ENCODE peak calls at places on chromosome 21, in six cellular contexts. One of them, this sample, is unnamed.

GRCh38 chr21:35138665-35139381 is 89.7 kb upstream of the RUNX1 start:
- DNase-seq in heart left ventricle: no peak
- DNase-seq in tibial artery: no peak
- DNase-seq in adrenal gland: no peak
- DNase-seq in GM10248: peak
- DNase-seq in uterus: no peak
- DNase-seq in this sample: peak

GRCh38 chr21:46125846-46126301 is 28.0 kb downstream of the COL6A2 start:
- DNase-seq in adrenal gland: peak
- DNase-seq in GM10248: no peak
- DNase-seq in uterus: no peak
- DNase-seq in tibial artery: peak
- DNase-seq in heart left ventricle: peak
- DNase-seq in this sample: no peak

GRCh38 chr21:44926364-44927101 is 5.8 kb upstream of the ITGB2 start:
- DNase-seq in adrenal gland: no peak
- DNase-seq in heart left ventricle: no peak
- DNase-seq in uterus: no peak
- DNase-seq in GM10248: no peak
- DNase-seq in tibial artery: no peak
- DNase-seq in this sample: no peak

GRCh38 chr21:31557956-31558838 is 101.3 kb upstream of the SOD1 start:
- DNase-seq in GM10248: no peak
- DNase-seq in adrenal gland: peak
- DNase-seq in heart left ventricle: no peak
- DNase-seq in tibial artery: no peak
- DNase-seq in uterus: peak
- DNase-seq in this sample: peak

GRCh38 chr21:28482657-28483056 is 510.0 kb downstream of the LTN1 start:
- DNase-seq in adrenal gland: no peak
- DNase-seq in tibial artery: no peak
- DNase-seq in GM10248: no peak
- DNase-seq in uterus: no peak
- DNase-seq in heart left ventricle: no peak
- DNase-seq in this sample: no peak

GRCh38 chr21:14880922-14881321 is 183.9 kb downstream of the NRIP1 start:
- DNase-seq in uterus: no peak
- DNase-seq in tibial artery: no peak
- DNase-seq in GM10248: no peak
- DNase-seq in adrenal gland: no peak
- DNase-seq in heart left ventricle: no peak
- DNase-seq in this sample: no peak

GRCh38 chr21:32611471-32611997 is 643 bp downstream of the CFAP298 start:
- DNase-seq in tibial artery: no peak
- DNase-seq in heart left ventricle: no peak
- DNase-seq in adrenal gland: no peak
- DNase-seq in uterus: no peak
- DNase-seq in GM10248: peak
- DNase-seq in this sample: peak

GRCh38 chr21:15061284-15061683 is 3.5 kb downstream of the NRIP1 start:
- DNase-seq in heart left ventricle: no peak
- DNase-seq in uterus: no peak
- DNase-seq in adrenal gland: no peak
- DNase-seq in tibial artery: no peak
- DNase-seq in GM10248: no peak
- DNase-seq in this sample: no peak

GRCh38 chr21:14632359-14632758 is 86.2 kb upstream of the SAMSN1 start:
- DNase-seq in adrenal gland: no peak
- DNase-seq in tibial artery: no peak
- DNase-seq in heart left ventricle: no peak
- DNase-seq in uterus: no peak
- DNase-seq in GM10248: no peak
- DNase-seq in this sample: no peak

GRCh38 chr21:34579411-34579810 is 35.5 kb downstream of the RCAN1 start:
- DNase-seq in uterus: no peak
- DNase-seq in adrenal gland: no peak
- DNase-seq in heart left ventricle: no peak
- DNase-seq in GM10248: no peak
- DNase-seq in tibial artery: no peak
- DNase-seq in this sample: no peak

GRCh38 chr21:35386491-35387079 is 337.5 kb upstream of the RUNX1 start:
- DNase-seq in GM10248: no peak
- DNase-seq in adrenal gland: no peak
- DNase-seq in uterus: no peak
- DNase-seq in tibial artery: no peak
- DNase-seq in heart left ventricle: no peak
- DNase-seq in this sample: no peak

GRCh38 chr21:45888361-45889009 is 93.1 kb upstream of the COL6A1 start:
- DNase-seq in uterus: no peak
- DNase-seq in tibial artery: no peak
- DNase-seq in adrenal gland: no peak
- DNase-seq in heart left ventricle: no peak
- DNase-seq in GM10248: no peak
- DNase-seq in this sample: no peak

GRCh38 chr21:31366825-31367224 is 22.8 kb upstream of the TIAM1 start:
- DNase-seq in heart left ventricle: no peak
- DNase-seq in uterus: no peak
- DNase-seq in tibial artery: no peak
- DNase-seq in GM10248: no peak
- DNase-seq in adrenal gland: no peak
- DNase-seq in this sample: no peak

GRCh38 chr21:32468567-32469175 is 56.2 kb downstream of the EVA1C start:
- DNase-seq in tibial artery: no peak
- DNase-seq in GM10248: no peak
- DNase-seq in uterus: no peak
- DNase-seq in adrenal gland: no peak
- DNase-seq in heart left ventricle: no peak
- DNase-seq in this sample: no peak

GRCh38 chr21:30567617-30568016 is 6.5 kb upstream of the KRTAP19-7 start:
- DNase-seq in adrenal gland: no peak
- DNase-seq in GM10248: no peak
- DNase-seq in uterus: no peak
- DNase-seq in tibial artery: no peak
- DNase-seq in heart left ventricle: no peak
- DNase-seq in this sample: no peak

GRCh38 chr21:33892853-33893252 is 22.8 kb downstream of the ATP5PO start:
- DNase-seq in heart left ventricle: no peak
- DNase-seq in adrenal gland: no peak
- DNase-seq in tibial artery: no peak
- DNase-seq in GM10248: no peak
- DNase-seq in uterus: no peak
- DNase-seq in this sample: no peak

GRCh38 chr21:33971492-33972013 is 55.9 kb upstream of the ATP5PO start:
- DNase-seq in GM10248: no peak
- DNase-seq in uterus: no peak
- DNase-seq in adrenal gland: no peak
- DNase-seq in tibial artery: no peak
- DNase-seq in heart left ventricle: no peak
- DNase-seq in this sample: no peak

GRCh38 chr21:16534408-16535099 is 804.8 kb downstream of the USP25 start:
- DNase-seq in uterus: peak
- DNase-seq in GM10248: no peak
- DNase-seq in tibial artery: peak
- DNase-seq in heart left ventricle: peak
- DNase-seq in adrenal gland: peak
- DNase-seq in this sample: no peak

GRCh38 chr21:45163413-45164123 is 89.2 kb downstream of the ADARB1 start:
- DNase-seq in heart left ventricle: peak
- DNase-seq in tibial artery: no peak
- DNase-seq in adrenal gland: no peak
- DNase-seq in uterus: no peak
- DNase-seq in GM10248: no peak
- DNase-seq in this sample: no peak

GRCh38 chr21:33171584-33172169 is 58.1 kb upstream of the IFNAR2 start:
- DNase-seq in adrenal gland: no peak
- DNase-seq in uterus: no peak
- DNase-seq in tibial artery: no peak
- DNase-seq in heart left ventricle: no peak
- DNase-seq in GM10248: no peak
- DNase-seq in this sample: no peak

GRCh38 chr21:34994646-34995631 is 54.2 kb downstream of the RUNX1 start:
- DNase-seq in heart left ventricle: no peak
- DNase-seq in tibial artery: peak
- DNase-seq in uterus: no peak
- DNase-seq in GM10248: no peak
- DNase-seq in adrenal gland: no peak
- DNase-seq in this sample: no peak

GRCh38 chr21:32795802-32796489 is 24.4 kb upstream of the PAXBP1 start:
- DNase-seq in GM10248: no peak
- DNase-seq in uterus: no peak
- DNase-seq in heart left ventricle: no peak
- DNase-seq in adrenal gland: no peak
- DNase-seq in tibial artery: no peak
- DNase-seq in this sample: no peak

GRCh38 chr21:15064576-15065380 is at the start of gene NRIP1:
- DNase-seq in uterus: peak
- DNase-seq in heart left ventricle: peak
- DNase-seq in GM10248: peak
- DNase-seq in adrenal gland: peak
- DNase-seq in tibial artery: peak
- DNase-seq in this sample: peak

GRCh38 chr21:25573409-25574206 is 33.7 kb downstream of the MRPL39 start:
- DNase-seq in tibial artery: no peak
- DNase-seq in adrenal gland: no peak
- DNase-seq in uterus: no peak
- DNase-seq in heart left ventricle: no peak
- DNase-seq in GM10248: no peak
- DNase-seq in this sample: no peak

GRCh38 chr21:46218906-46219590 is 9.5 kb downstream of the LSS start:
- DNase-seq in adrenal gland: no peak
- DNase-seq in uterus: peak
- DNase-seq in heart left ventricle: no peak
- DNase-seq in tibial artery: no peak
- DNase-seq in GM10248: no peak
- DNase-seq in this sample: peak

GRCh38 chr21:41557884-41558283 is 49.9 kb upstream of the TMPRSS2 start:
- DNase-seq in adrenal gland: no peak
- DNase-seq in GM10248: no peak
- DNase-seq in heart left ventricle: no peak
- DNase-seq in uterus: no peak
- DNase-seq in tibial artery: no peak
- DNase-seq in this sample: no peak

GRCh38 chr21:33300701-33301631 is 23.8 kb upstream of the IFNAR1 start:
- DNase-seq in GM10248: no peak
- DNase-seq in tibial artery: no peak
- DNase-seq in adrenal gland: no peak
- DNase-seq in uterus: no peak
- DNase-seq in heart left ventricle: no peak
- DNase-seq in this sample: no peak

GRCh38 chr21:43361493-43362296 is 65.2 kb downstream of the SIK1 start:
- DNase-seq in heart left ventricle: no peak
- DNase-seq in adrenal gland: no peak
- DNase-seq in uterus: no peak
- DNase-seq in GM10248: peak
- DNase-seq in tibial artery: peak
- DNase-seq in this sample: peak

GRCh38 chr21:43362306-43362927 is 64.5 kb downstream of the SIK1 start:
- DNase-seq in adrenal gland: peak
- DNase-seq in heart left ventricle: peak
- DNase-seq in uterus: peak
- DNase-seq in tibial artery: peak
- DNase-seq in GM10248: peak
- DNase-seq in this sample: peak

GRCh38 chr21:43362928-43363314 is 64.0 kb downstream of the SIK1 start:
- DNase-seq in uterus: no peak
- DNase-seq in GM10248: no peak
- DNase-seq in tibial artery: no peak
- DNase-seq in heart left ventricle: no peak
- DNase-seq in adrenal gland: no peak
- DNase-seq in this sample: no peak

GRCh38 chr21:43360441-43361126 is 66.3 kb downstream of the SIK1 start:
- DNase-seq in GM10248: no peak
- DNase-seq in uterus: no peak
- DNase-seq in tibial artery: no peak
- DNase-seq in heart left ventricle: peak
- DNase-seq in adrenal gland: no peak
- DNase-seq in this sample: no peak

DNA sequence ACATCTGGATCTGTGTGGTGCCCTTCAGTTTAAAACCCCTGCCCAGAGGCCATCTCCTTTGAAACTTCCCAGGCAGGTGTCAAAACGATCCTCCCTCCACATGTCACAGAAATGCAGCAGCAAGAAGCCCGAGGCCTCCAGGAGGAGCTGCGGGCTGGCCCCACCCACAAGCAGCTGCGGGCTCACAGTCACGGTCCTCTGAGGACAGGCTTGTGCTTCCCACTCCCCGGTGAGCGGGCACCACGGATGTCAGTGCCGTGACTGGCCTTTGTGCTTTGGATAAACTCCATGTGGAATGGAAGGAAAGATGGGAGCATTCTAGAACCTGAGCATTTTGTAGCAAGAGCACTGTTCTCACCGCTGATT is 65.8 kb downstream of the SIK1 start:
- DNase-seq in uterus: no peak
- DNase-seq in heart left ventricle: no peak
- DNase-seq in GM10248: no peak
- DNase-seq in tibial artery: no peak
- DNase-seq in adrenal gland: no peak
- DNase-seq in this sample: no peak
- TF ChIP-seq CTCF in uterus: no peak
- TF ChIP-seq CTCF in heart left ventricle: no peak
- TF ChIP-seq CTCF in GM10248: peak
- TF ChIP-seq CTCF in tibial artery: no peak
- TF ChIP-seq CTCF in adrenal gland: no peak
- TF ChIP-seq CTCF in this sample: no peak

GRCh38 chr21:39209334-39209688 is 26.1 kb upstream of the PSMG1 start:
- DNase-seq in tibial artery: no peak
- DNase-seq in heart left ventricle: no peak
- DNase-seq in uterus: no peak
- DNase-seq in GM10248: no peak
- DNase-seq in adrenal gland: no peak
- DNase-seq in this sample: no peak

GRCh38 chr21:39208624-39209333 is 25.5 kb upstream of the PSMG1 start:
- DNase-seq in tibial artery: no peak
- DNase-seq in adrenal gland: no peak
- DNase-seq in GM10248: no peak
- DNase-seq in heart left ventricle: no peak
- DNase-seq in uterus: no peak
- DNase-seq in this sample: no peak

GRCh38 chr21:39204134-39204533 is 20.9 kb upstream of the PSMG1 start:
- DNase-seq in GM10248: no peak
- DNase-seq in tibial artery: no peak
- DNase-seq in uterus: no peak
- DNase-seq in heart left ventricle: no peak
- DNase-seq in adrenal gland: no peak
- DNase-seq in this sample: no peak
- TF ChIP-seq CTCF in GM10248: no peak
- TF ChIP-seq CTCF in tibial artery: no peak
- TF ChIP-seq CTCF in uterus: no peak
- TF ChIP-seq CTCF in heart left ventricle: no peak
- TF ChIP-seq CTCF in adrenal gland: no peak
- TF ChIP-seq CTCF in this sample: no peak

GRCh38 chr21:43917515-43918384 is 52.7 kb downstream of the AGPAT3 start:
- DNase-seq in uterus: no peak
- DNase-seq in tibial artery: no peak
- DNase-seq in GM10248: peak
- DNase-seq in adrenal gland: no peak
- DNase-seq in heart left ventricle: peak
- DNase-seq in this sample: peak
- TF ChIP-seq CTCF in uterus: no peak
- TF ChIP-seq CTCF in tibial artery: no peak
- TF ChIP-seq CTCF in GM10248: peak
- TF ChIP-seq CTCF in adrenal gland: no peak
- TF ChIP-seq CTCF in heart left ventricle: no peak
- TF ChIP-seq CTCF in this sample: peak

GRCh38 chr21:42559326-42559725 is 45.7 kb downstream of the SLC37A1 start:
- DNase-seq in uterus: peak
- DNase-seq in heart left ventricle: peak
- DNase-seq in GM10248: no peak
- DNase-seq in adrenal gland: peak
- DNase-seq in tibial artery: peak
- DNase-seq in this sample: no peak
- TF ChIP-seq CTCF in uterus: no peak
- TF ChIP-seq CTCF in heart left ventricle: no peak
- TF ChIP-seq CTCF in GM10248: no peak
- TF ChIP-seq CTCF in adrenal gland: no peak
- TF ChIP-seq CTCF in tibial artery: no peak
- TF ChIP-seq CTCF in this sample: no peak

This sample was measured in GM13976.